ENCODE peak calls at places on chromosomes 4 and X, in eight cellular contexts. One of them, this sample, is unnamed.

GRCh38 chrX:45351478-45351877 is 150.8 kb upstream of the DIPK2B start:
- DNase-seq in cardiac muscle cell: peak; percentile 69
- DNase-seq in aorta: no peak
- DNase-seq in mesendoderm: no peak
- DNase-seq in right cardiac atrium: no peak
- DNase-seq in RWPE1: peak; percentile 2
- DNase-seq in right lobe of liver: no peak
- DNase-seq in CD4-positive, CD25-positive, alpha-beta regulatory T cell: no peak
- DNase-seq in this sample: no peak

GRCh38 chr4:10016169-10016568 is 5.1 kb downstream of the SLC2A9 start:
- DNase-seq in mesendoderm: no peak
- DNase-seq in RWPE1: no peak
- DNase-seq in right lobe of liver: no peak
- DNase-seq in cardiac muscle cell: no peak
- DNase-seq in right cardiac atrium: no peak
- DNase-seq in CD4-positive, CD25-positive, alpha-beta regulatory T cell: no peak
- DNase-seq in aorta: no peak
- DNase-seq in this sample: no peak

GRCh38 chrX:141220342-141221008 is 21.8 kb downstream of the SPANXC start:
- DNase-seq in mesendoderm: peak; percentile 42
- DNase-seq in right lobe of liver: no peak
- DNase-seq in RWPE1: peak; percentile 59
- DNase-seq in right cardiac atrium: no peak
- DNase-seq in CD4-positive, CD25-positive, alpha-beta regulatory T cell: no peak
- DNase-seq in aorta: no peak
- DNase-seq in cardiac muscle cell: peak; percentile 59
- DNase-seq in this sample: no peak

GRCh38 chr4:130468340-130468739 is 1372.4 kb downstream of the C4orf33 start:
- DNase-seq in cardiac muscle cell: no peak
- DNase-seq in mesendoderm: peak; percentile 49
- DNase-seq in aorta: no peak
- DNase-seq in right lobe of liver: no peak
- DNase-seq in RWPE1: no peak
- DNase-seq in CD4-positive, CD25-positive, alpha-beta regulatory T cell: no peak
- DNase-seq in right cardiac atrium: no peak
- DNase-seq in this sample: no peak

GRCh38 chr4:47222276-47222675 is 190.9 kb downstream of the GABRB1 start:
- DNase-seq in RWPE1: no peak
- DNase-seq in right cardiac atrium: no peak
- DNase-seq in mesendoderm: no peak
- DNase-seq in CD4-positive, CD25-positive, alpha-beta regulatory T cell: no peak
- DNase-seq in aorta: no peak
- DNase-seq in right lobe of liver: no peak
- DNase-seq in cardiac muscle cell: peak; percentile 64
- DNase-seq in this sample: no peak

GRCh38 chr4:44425614-44426208 is 22.9 kb downstream of the KCTD8 start:
- DNase-seq in mesendoderm: peak; percentile 80
- DNase-seq in CD4-positive, CD25-positive, alpha-beta regulatory T cell: no peak
- DNase-seq in aorta: no peak
- DNase-seq in right lobe of liver: no peak
- DNase-seq in right cardiac atrium: no peak
- DNase-seq in cardiac muscle cell: peak; percentile 2
- DNase-seq in RWPE1: peak; percentile 31
- DNase-seq in this sample: no peak

GRCh38 chrX:137982791-137983190 is 416.9 kb downstream of the ZIC3 start:
- DNase-seq in right lobe of liver: no peak
- DNase-seq in RWPE1: no peak
- DNase-seq in aorta: no peak
- DNase-seq in mesendoderm: no peak
- DNase-seq in CD4-positive, CD25-positive, alpha-beta regulatory T cell: no peak
- DNase-seq in right cardiac atrium: no peak
- DNase-seq in cardiac muscle cell: no peak
- DNase-seq in this sample: no peak

GRCh38 chr4:158171456-158171790 is 1.4 kb downstream of the GASK1B start:
- DNase-seq in aorta: no peak
- DNase-seq in right lobe of liver: no peak
- DNase-seq in cardiac muscle cell: no peak
- DNase-seq in right cardiac atrium: no peak
- DNase-seq in RWPE1: no peak
- DNase-seq in mesendoderm: no peak
- DNase-seq in CD4-positive, CD25-positive, alpha-beta regulatory T cell: no peak
- DNase-seq in this sample: no peak

GRCh38 chr4:7498406-7499200 is 63.9 kb upstream of the PSAPL1 start:
- DNase-seq in mesendoderm: no peak
- DNase-seq in cardiac muscle cell: no peak
- DNase-seq in right lobe of liver: no peak
- DNase-seq in RWPE1: no peak
- DNase-seq in right cardiac atrium: no peak
- DNase-seq in aorta: no peak
- DNase-seq in CD4-positive, CD25-positive, alpha-beta regulatory T cell: no peak
- DNase-seq in this sample: no peak

GRCh38 chr4:98519268-98519993 is 139.0 kb downstream of the TSPAN5 start:
- DNase-seq in right lobe of liver: no peak
- DNase-seq in right cardiac atrium: no peak
- DNase-seq in cardiac muscle cell: peak; percentile 87
- DNase-seq in CD4-positive, CD25-positive, alpha-beta regulatory T cell: no peak
- DNase-seq in RWPE1: no peak
- DNase-seq in aorta: no peak
- DNase-seq in mesendoderm: no peak
- DNase-seq in this sample: no peak

GRCh38 chr4:99025506-99025905 is 30.0 kb downstream of the METAP1 start:
- DNase-seq in mesendoderm: no peak
- DNase-seq in cardiac muscle cell: no peak
- DNase-seq in CD4-positive, CD25-positive, alpha-beta regulatory T cell: no peak
- DNase-seq in right cardiac atrium: no peak
- DNase-seq in aorta: no peak
- DNase-seq in right lobe of liver: no peak
- DNase-seq in RWPE1: no peak
- DNase-seq in this sample: no peak

GRCh38 chrX:72026341-72027023 is 105.2 kb downstream of the RTL5 start:
- DNase-seq in right cardiac atrium: no peak
- DNase-seq in cardiac muscle cell: no peak
- DNase-seq in CD4-positive, CD25-positive, alpha-beta regulatory T cell: no peak
- DNase-seq in aorta: no peak
- DNase-seq in mesendoderm: no peak
- DNase-seq in RWPE1: no peak
- DNase-seq in right lobe of liver: no peak
- DNase-seq in this sample: no peak

GRCh38 chr4:26030780-26031179 is 116.8 kb downstream of the SMIM20 start:
- DNase-seq in right lobe of liver: no peak
- DNase-seq in CD4-positive, CD25-positive, alpha-beta regulatory T cell: no peak
- DNase-seq in aorta: no peak
- DNase-seq in right cardiac atrium: no peak
- DNase-seq in cardiac muscle cell: no peak
- DNase-seq in mesendoderm: no peak
- DNase-seq in RWPE1: no peak
- DNase-seq in this sample: no peak

DNA sequence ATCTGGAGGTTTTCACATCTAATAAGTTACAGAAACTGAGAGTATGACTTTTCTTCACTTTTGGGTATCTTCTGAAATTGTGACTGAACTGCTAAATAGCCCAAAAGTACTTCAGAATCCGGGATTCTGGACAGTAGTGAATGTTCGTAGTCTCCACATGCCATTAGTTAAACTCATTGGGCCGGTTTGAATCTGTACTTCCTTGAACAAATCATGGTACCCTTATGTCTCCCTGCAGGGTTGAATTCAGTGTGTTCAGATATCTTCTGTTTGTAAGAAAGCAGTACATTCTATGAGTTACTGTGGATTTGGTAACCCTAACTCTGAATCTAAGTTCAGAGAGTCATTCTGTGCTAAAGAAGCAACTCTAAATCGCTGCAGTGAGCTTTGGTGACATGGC is 33.6 kb downstream of the FAM193A start:
- DNase-seq in aorta: no peak
- DNase-seq in right lobe of liver: no peak
- DNase-seq in right cardiac atrium: no peak
- DNase-seq in mesendoderm: no peak
- DNase-seq in CD4-positive, CD25-positive, alpha-beta regulatory T cell: no peak
- DNase-seq in RWPE1: no peak
- DNase-seq in cardiac muscle cell: no peak
- DNase-seq in this sample: no peak
- H3K27ac ChIP-seq in aorta: no peak overlapping the region
- H3K27ac ChIP-seq in right lobe of liver: no peak overlapping the region
- H3K27ac ChIP-seq in right cardiac atrium: no peak overlapping the region
- H3K27ac ChIP-seq in mesendoderm: no peak overlapping the region
- H3K27ac ChIP-seq in CD4-positive, CD25-positive, alpha-beta regulatory T cell: no peak overlapping the region
- H3K27ac ChIP-seq in RWPE1: no peak overlapping the region
- H3K27ac ChIP-seq in cardiac muscle cell: peak overlapping the region; percentile 24
- H3K27ac ChIP-seq in this sample: no peak overlapping the region

GRCh38 chr4:34893382-34893781 is 1350.9 kb downstream of the ARAP2 start:
- DNase-seq in RWPE1: no peak
- DNase-seq in aorta: no peak
- DNase-seq in right lobe of liver: no peak
- DNase-seq in right cardiac atrium: no peak
- DNase-seq in mesendoderm: no peak
- DNase-seq in CD4-positive, CD25-positive, alpha-beta regulatory T cell: no peak
- DNase-seq in cardiac muscle cell: no peak
- DNase-seq in this sample: no peak

GRCh38 chr4:34891892-34892291 is 1352.4 kb downstream of the ARAP2 start:
- DNase-seq in cardiac muscle cell: no peak
- DNase-seq in aorta: no peak
- DNase-seq in right cardiac atrium: no peak
- DNase-seq in RWPE1: no peak
- DNase-seq in mesendoderm: no peak
- DNase-seq in right lobe of liver: no peak
- DNase-seq in CD4-positive, CD25-positive, alpha-beta regulatory T cell: no peak
- DNase-seq in this sample: no peak
- H3K27ac ChIP-seq in cardiac muscle cell: no peak overlapping the region
- H3K27ac ChIP-seq in aorta: no peak overlapping the region
- H3K27ac ChIP-seq in right cardiac atrium: no peak overlapping the region
- H3K27ac ChIP-seq in RWPE1: no peak overlapping the region
- H3K27ac ChIP-seq in mesendoderm: no peak overlapping the region
- H3K27ac ChIP-seq in right lobe of liver: no peak overlapping the region
- H3K27ac ChIP-seq in CD4-positive, CD25-positive, alpha-beta regulatory T cell: no peak overlapping the region
- H3K27ac ChIP-seq in this sample: no peak overlapping the region

GRCh38 chrX:51395474-51395806 is 62.8 kb downstream of the NUDT10 start:
- DNase-seq in right cardiac atrium: no peak
- DNase-seq in RWPE1: no peak
- DNase-seq in cardiac muscle cell: no peak
- DNase-seq in mesendoderm: no peak
- DNase-seq in aorta: no peak
- DNase-seq in right lobe of liver: no peak
- DNase-seq in CD4-positive, CD25-positive, alpha-beta regulatory T cell: no peak
- DNase-seq in this sample: no peak

DNA sequence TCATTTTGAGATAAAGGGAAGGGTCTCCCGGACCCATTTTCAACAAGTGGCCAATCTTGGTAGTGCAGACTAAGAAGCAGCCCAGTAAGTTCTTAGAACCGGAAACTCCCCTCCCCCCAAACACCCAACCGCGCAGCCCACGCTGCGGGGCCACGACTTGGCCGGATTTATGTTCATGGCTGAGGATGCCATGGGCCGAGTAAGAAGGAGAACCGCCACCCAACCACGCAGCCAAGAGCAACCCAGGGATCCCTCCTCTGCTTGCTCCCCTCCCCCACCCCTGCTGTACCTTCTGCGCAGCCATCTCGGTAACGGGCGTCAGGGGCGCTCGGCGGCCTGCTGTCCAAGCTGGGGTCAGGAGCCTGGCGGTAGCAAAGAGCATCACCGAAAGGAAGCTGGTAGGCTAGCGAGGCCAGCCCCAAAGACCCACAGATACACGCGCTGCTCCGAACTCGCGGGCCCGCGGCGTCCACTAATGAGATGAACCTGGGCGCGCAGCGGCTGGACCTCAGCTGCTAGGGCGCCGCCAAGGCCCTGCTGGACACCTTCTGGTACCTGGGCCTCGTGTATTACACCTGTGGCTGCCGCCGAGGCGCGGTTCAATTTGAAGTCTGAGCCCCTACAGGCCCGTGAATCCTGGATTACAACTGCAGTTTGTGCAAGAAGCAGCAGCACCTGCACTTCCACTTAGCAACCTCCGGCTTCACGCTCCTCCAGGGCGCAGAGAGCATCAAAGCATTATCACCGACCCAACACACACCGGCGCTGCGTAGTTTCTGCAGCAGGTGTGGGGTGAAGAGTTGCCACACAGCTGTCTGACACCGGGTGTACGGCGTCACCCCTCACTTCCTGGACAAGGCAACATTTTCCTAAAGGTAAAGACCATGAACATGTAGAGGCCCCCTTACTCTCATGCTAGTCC is 63.4 kb downstream of the NUDT10 start:
- DNase-seq in cardiac muscle cell: peak; percentile 13
- DNase-seq in CD4-positive, CD25-positive, alpha-beta regulatory T cell: peak; percentile 24
- DNase-seq in right lobe of liver: peak; percentile 47
- DNase-seq in aorta: peak; percentile 49
- DNase-seq in right cardiac atrium: peak; percentile 22
- DNase-seq in RWPE1: no peak
- DNase-seq in mesendoderm: peak; percentile 52
- DNase-seq in this sample: peak; percentile 70
- H3K27ac ChIP-seq in cardiac muscle cell: no peak overlapping the region
- H3K27ac ChIP-seq in CD4-positive, CD25-positive, alpha-beta regulatory T cell: peak overlapping the region; percentile 47
- H3K27ac ChIP-seq in right lobe of liver: no peak overlapping the region
- H3K27ac ChIP-seq in aorta: no peak overlapping the region
- H3K27ac ChIP-seq in right cardiac atrium: no peak overlapping the region
- H3K27ac ChIP-seq in RWPE1: no peak overlapping the region
- H3K27ac ChIP-seq in mesendoderm: no peak overlapping the region
- H3K27ac ChIP-seq in this sample: no peak overlapping the region

GRCh38 chrX:17465201-17465600 is 90.2 kb downstream of the NHS start:
- DNase-seq in cardiac muscle cell: no peak
- DNase-seq in RWPE1: no peak
- DNase-seq in mesendoderm: no peak
- DNase-seq in right lobe of liver: no peak
- DNase-seq in right cardiac atrium: no peak
- DNase-seq in CD4-positive, CD25-positive, alpha-beta regulatory T cell: no peak
- DNase-seq in aorta: no peak
- DNase-seq in this sample: no peak
- H3K27ac ChIP-seq in cardiac muscle cell: no peak overlapping the region
- H3K27ac ChIP-seq in RWPE1: no peak overlapping the region
- H3K27ac ChIP-seq in mesendoderm: no peak overlapping the region
- H3K27ac ChIP-seq in right lobe of liver: no peak overlapping the region
- H3K27ac ChIP-seq in right cardiac atrium: no peak overlapping the region
- H3K27ac ChIP-seq in CD4-positive, CD25-positive, alpha-beta regulatory T cell: no peak overlapping the region
- H3K27ac ChIP-seq in aorta: no peak overlapping the region
- H3K27ac ChIP-seq in this sample: no peak overlapping the region

GRCh38 chr4:126489826-126490463 is 1142.8 kb upstream of the INTU start:
- DNase-seq in CD4-positive, CD25-positive, alpha-beta regulatory T cell: no peak
- DNase-seq in aorta: no peak
- DNase-seq in cardiac muscle cell: no peak
- DNase-seq in mesendoderm: no peak
- DNase-seq in right lobe of liver: no peak
- DNase-seq in right cardiac atrium: no peak
- DNase-seq in RWPE1: no peak
- DNase-seq in this sample: no peak

GRCh38 chr4:126495163-126495752 is 1137.5 kb upstream of the INTU start:
- DNase-seq in right cardiac atrium: no peak
- DNase-seq in right lobe of liver: no peak
- DNase-seq in mesendoderm: no peak
- DNase-seq in RWPE1: no peak
- DNase-seq in CD4-positive, CD25-positive, alpha-beta regulatory T cell: no peak
- DNase-seq in aorta: no peak
- DNase-seq in cardiac muscle cell: no peak
- DNase-seq in this sample: no peak
- H3K27ac ChIP-seq in right cardiac atrium: no peak overlapping the region
- H3K27ac ChIP-seq in right lobe of liver: no peak overlapping the region
- H3K27ac ChIP-seq in mesendoderm: no peak overlapping the region
- H3K27ac ChIP-seq in RWPE1: no peak overlapping the region
- H3K27ac ChIP-seq in CD4-positive, CD25-positive, alpha-beta regulatory T cell: no peak overlapping the region
- H3K27ac ChIP-seq in aorta: no peak overlapping the region
- H3K27ac ChIP-seq in cardiac muscle cell: no peak overlapping the region
- H3K27ac ChIP-seq in this sample: no peak overlapping the region

GRCh38 chr4:2788101-2788500 is 4.8 kb upstream of the SH3BP2 start:
- DNase-seq in right lobe of liver: no peak
- DNase-seq in right cardiac atrium: no peak
- DNase-seq in mesendoderm: no peak
- DNase-seq in cardiac muscle cell: no peak
- DNase-seq in RWPE1: no peak
- DNase-seq in aorta: no peak
- DNase-seq in CD4-positive, CD25-positive, alpha-beta regulatory T cell: no peak
- DNase-seq in this sample: no peak
- H3K27ac ChIP-seq in right lobe of liver: no peak overlapping the region
- H3K27ac ChIP-seq in right cardiac atrium: peak overlapping the region; percentile 61
- H3K27ac ChIP-seq in mesendoderm: no peak overlapping the region
- H3K27ac ChIP-seq in cardiac muscle cell: no peak overlapping the region
- H3K27ac ChIP-seq in RWPE1: peak overlapping the region; percentile 38
- H3K27ac ChIP-seq in aorta: no peak overlapping the region
- H3K27ac ChIP-seq in CD4-positive, CD25-positive, alpha-beta regulatory T cell: peak overlapping the region; percentile 78
- H3K27ac ChIP-seq in this sample: no peak overlapping the region